ENCODE peak calls at places on chromosomes 3 and 15, in five cellular contexts. Y is endothelial cell of umbilical vein, A is PC-3, X is lung, P is Panc1. T is an unnamed sample.

GRCh38 chr3:85842081-85842480 is 883.3 kb downstream of the CADM2 start:
- DNase-seq in Y (no peak), A (no peak), X (no peak), P (no peak), T (no peak)

GRCh38 chr3:190155752-190156151 is 35.1 kb upstream of the P3H2 start:
- DNase-seq in X (no peak), P (no peak), A (peak), Y (no peak), T (peak)

GRCh38 chr3:47536221-47536891 is 22.8 kb upstream of the ELP6 start:
- DNase-seq in P (no peak), X (no peak), Y (no peak), A (no peak), T (no peak)

GRCh38 chr15:92719024-92719423 is 63.4 kb upstream of the FAM174B start:
- DNase-seq in P (no peak), X (no peak), A (no peak), Y (no peak), T (no peak)

GRCh38 chr3:125300416-125300815 is 74.7 kb downstream of the ZNF148 start:
- DNase-seq in P (no peak), X (no peak), Y (no peak), A (peak), T (peak)

GRCh38 chr3:172905480-172905850 is 154.9 kb downstream of the ECT2 start:
- DNase-seq in A (no peak), X (no peak), Y (peak), P (no peak), T (no peak)

GRCh38 chr3:128133273-128133883 is 9.8 kb upstream of the RUVBL1 start:
- DNase-seq in P (peak), Y (peak), A (peak), X (no peak), T (peak)

GRCh38 chr3:42980909-42981308 is 1.8 kb downstream of the GASK1A start:
- DNase-seq in P (no peak), X (no peak), Y (no peak), A (peak), T (no peak)

GRCh38 chr3:159208080-159208479 is 406.2 kb downstream of the MFSD1 start:
- DNase-seq in X (no peak), P (no peak), Y (no peak), A (no peak), T (no peak)

GRCh38 chr3:134463676-134464611 is 21.8 kb downstream of the ANAPC13 start:
- DNase-seq in X (peak), P (no peak), Y (no peak), A (no peak), T (peak)

GRCh38 chr3:37731895-37732294 is 129.8 kb upstream of the CTDSPL start:
- DNase-seq in Y (no peak), A (no peak), X (peak), P (no peak), T (no peak)

GRCh38 chr15:99440551-99441426 is 125.0 kb upstream of the MEF2A start:
- DNase-seq in A (no peak), P (no peak), X (peak), Y (no peak), T (no peak)

GRCh38 chr3:99012051-99012450 is 110.6 kb upstream of the DCBLD2 start:
- DNase-seq in A (no peak), P (no peak), Y (no peak), X (no peak), T (no peak)

GRCh38 chr3:151155409-151156128 is 47.4 kb downstream of the GPR171 start:
- DNase-seq in P (no peak), X (no peak), Y (no peak), A (no peak), T (no peak)

GRCh38 chr3:129690406-129690805 is 83.9 kb upstream of the PLXND1 start:
- DNase-seq in X (peak), P (peak), Y (peak), A (peak), T (peak)

GRCh38 chr3:78974181-78974770 is 793.5 kb downstream of the ROBO1 start:
- DNase-seq in A (no peak), Y (peak), P (no peak), X (no peak), T (peak)

GRCh38 chr3:24377218-24377993 is 117.2 kb downstream of the THRB start:
- DNase-seq in A (peak), P (no peak), X (no peak), Y (no peak), T (no peak)

GRCh38 chr3:48338635-48339034 is 5.2 kb upstream of the SPINK8 start:
- DNase-seq in A (peak), Y (no peak), X (no peak), P (no peak), T (no peak)

GRCh38 chr3:108552267-108553159 is 36.7 kb downstream of the CIP2A start:
- DNase-seq in Y (peak), X (no peak), P (peak), A (peak), T (peak)

GRCh38 chr3:171506743-171507319 is 46.6 kb upstream of the TNIK start:
- DNase-seq in Y (no peak), P (no peak), A (peak), X (no peak), T (peak)

GRCh38 chr3:129927072-129927471 is 33.6 kb upstream of the TMCC1 start:
- DNase-seq in X (no peak), P (no peak), A (no peak), Y (no peak), T (no peak)

GRCh38 chr3:110413807-110414748 is 657.5 kb upstream of the NECTIN3 start:
- DNase-seq in Y (peak), P (no peak), X (no peak), A (peak), T (peak)

GRCh38 chr15:83108266-83109219 is 1.1 kb downstream of the TM6SF1 start:
- DNase-seq in P (no peak), A (no peak), Y (peak), X (peak), T (no peak)

GRCh38 chr3:173745952-173746682 is 348.6 kb downstream of the NLGN1 start:
- DNase-seq in P (no peak), A (peak), X (no peak), Y (peak), T (peak)

GRCh38 chr15:65362491-65362890 is 15.3 kb downstream of the IGDCC3 start:
- DNase-seq in A (no peak), X (no peak), P (no peak), Y (no peak), T (no peak)

GRCh38 chr3:197317250-197317963 is 19.0 kb upstream of the DLG1 start:
- DNase-seq in A (peak), Y (no peak), X (no peak), P (no peak), T (peak)

GRCh38 chr3:32413845-32414526 is 22.3 kb downstream of the CMTM7 start:
- DNase-seq in A (no peak), P (no peak), X (no peak), Y (no peak), T (peak)

GRCh38 chr15:52331490-52332240 is 36.1 kb upstream of the MYO5C start:
- DNase-seq in Y (peak), P (peak), X (no peak), A (peak), T (peak)

GRCh38 chr3:165624761-165625160 is 212.5 kb downstream of the BCHE start:
- DNase-seq in A (peak), P (no peak), X (no peak), Y (peak), T (peak)

GRCh38 chr3:43389388-43390254 is 103.3 kb downstream of the SNRK start:
- DNase-seq in A (peak), X (peak), P (peak), Y (peak), T (peak)

GRCh38 chr15:39194431-39194830 is 386.4 kb upstream of the THBS1 start:
- DNase-seq in A (peak), P (no peak), Y (peak), X (no peak), T (no peak)

GRCh38 chr3:114393367-114394072 is 99.7 kb downstream of the TIGIT start:
- DNase-seq in X (no peak), A (no peak), P (no peak), Y (no peak), T (peak)

GRCh38 chr3:79284781-79285180 is 483.0 kb downstream of the ROBO1 start:
- DNase-seq in X (no peak), Y (no peak), A (peak), P (no peak), T (no peak)

GRCh38 chr3:120495809-120496208 is 45.0 kb upstream of the FSTL1 start:
- DNase-seq in A (peak), X (no peak), Y (peak), P (no peak), T (peak)

GRCh38 chr3:120496278-120496975 is 45.6 kb upstream of the FSTL1 start:
- DNase-seq in Y (peak), P (no peak), A (peak), X (no peak), T (peak)

GRCh38 chr3:120497318-120497717 is 46.5 kb upstream of the FSTL1 start:
- DNase-seq in X (no peak), P (no peak), Y (peak), A (peak), T (peak)

GRCh38 chr3:120498947-120499346 is 48.2 kb upstream of the FSTL1 start:
- DNase-seq in Y (peak), P (no peak), X (no peak), A (peak), T (peak)

DNA sequence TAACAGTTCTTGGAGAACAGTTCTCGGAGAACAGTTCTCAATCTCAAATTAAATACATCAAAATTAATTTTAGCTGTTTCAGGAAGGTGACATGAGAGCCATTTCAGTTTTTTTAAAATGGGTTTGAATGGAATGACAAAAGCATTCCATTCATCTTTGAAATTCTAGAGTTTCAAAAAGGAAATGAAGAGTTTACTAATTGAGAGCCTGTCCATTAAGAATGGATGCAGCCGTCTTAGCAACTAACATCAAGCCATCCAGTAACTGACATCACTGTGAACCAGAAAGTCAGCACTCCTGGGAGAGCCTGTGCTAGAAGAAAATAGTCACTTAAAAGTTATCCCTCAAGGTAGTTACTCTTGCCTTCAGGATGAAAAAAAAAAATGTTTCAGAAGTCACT is 47.0 kb upstream of the FSTL1 start:
- DNase-seq in X (no peak), Y (no peak), A (no peak), P (no peak), T (no peak)
- H3K27ac ChIP-seq in X (no peak), Y (peak), A (peak), P (no peak), T (no peak)

DNA sequence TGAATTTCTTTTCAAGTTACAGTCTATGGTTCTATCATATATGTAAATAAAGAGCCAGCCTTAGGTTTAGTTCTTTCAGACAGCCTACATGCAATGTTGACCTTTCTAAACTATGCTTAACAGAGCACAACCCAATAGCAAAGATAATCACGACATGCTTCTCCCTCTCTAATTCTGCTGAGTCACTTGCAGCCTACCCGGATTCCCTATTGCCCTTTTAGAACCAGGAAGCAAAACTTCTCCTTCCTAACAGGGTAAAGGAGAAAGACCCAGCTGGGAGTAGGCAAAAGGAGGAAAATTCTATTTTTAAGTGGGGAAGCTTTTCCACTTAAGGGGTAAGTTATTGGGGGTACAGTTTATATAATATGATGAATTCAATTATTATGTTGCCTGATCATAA is 79.3 kb downstream of the SLC7A14 start:
- DNase-seq in Y (peak), P (no peak), X (no peak), A (peak), T (no peak)
- H3K27ac ChIP-seq in Y (no peak), P (peak), X (no peak), A (peak), T (no peak)

DNA sequence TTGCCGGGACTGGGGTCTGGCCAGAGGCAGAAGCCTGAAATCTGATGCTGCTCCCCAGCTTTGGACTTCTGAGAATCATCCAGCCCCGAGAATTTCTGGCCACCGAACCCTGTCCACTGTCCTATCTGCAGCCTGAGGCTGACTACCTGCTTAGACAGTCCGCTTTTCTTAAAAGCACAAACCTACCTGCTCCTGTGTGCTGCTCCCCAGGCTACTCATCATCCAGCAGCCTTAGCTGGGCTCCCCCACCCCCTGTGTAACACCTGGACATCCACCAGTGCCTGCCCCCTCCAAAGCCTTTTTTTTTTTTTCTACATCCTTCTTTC is 101.4 kb upstream of the LIPC start:
- DNase-seq in A (no peak), P (no peak), Y (no peak), X (no peak), T (no peak)
- H3K27ac ChIP-seq in A (peak), P (peak), Y (no peak), X (no peak), T (no peak)

DNA sequence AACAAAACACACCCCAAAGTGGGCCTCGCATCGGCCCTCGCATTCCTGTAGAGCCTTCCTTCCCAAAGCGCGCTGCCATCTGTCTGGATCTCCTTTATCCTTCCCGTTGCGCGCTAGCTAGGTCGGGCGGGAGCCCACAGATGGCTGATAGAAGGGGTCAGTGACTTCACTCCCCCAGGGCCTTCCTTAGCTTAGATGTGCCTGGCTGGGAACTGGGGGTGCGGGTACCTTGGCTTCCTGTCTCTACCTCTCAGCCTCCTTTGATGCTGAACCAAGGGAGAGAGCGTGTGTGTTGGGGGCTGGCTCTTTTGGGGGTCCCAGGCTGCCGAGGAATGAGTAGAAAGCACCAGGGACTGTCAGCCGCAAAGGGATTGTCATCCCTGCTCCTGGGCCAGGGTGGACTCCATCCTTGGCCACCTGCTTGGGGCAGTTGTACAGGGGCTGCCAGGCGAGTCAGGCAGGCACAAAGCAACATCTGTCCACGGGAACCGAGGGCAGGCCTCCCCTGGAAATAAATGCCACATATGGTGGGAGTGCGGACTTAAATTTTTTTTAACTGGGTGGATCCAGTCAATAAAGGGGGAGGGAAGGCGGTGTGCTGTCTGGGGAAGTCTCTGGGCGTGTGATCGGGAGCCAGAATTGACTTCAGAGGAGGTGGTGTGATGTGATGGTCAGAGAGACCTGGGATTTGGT is 1.9 kb downstream of the SMAD3 start:
- DNase-seq in Y (peak), A (no peak), P (no peak), X (no peak), T (no peak)
- H3K27ac ChIP-seq in Y (peak), A (peak), P (peak), X (no peak), T (peak)

GRCh38 chr3:169239756-169240155 is 423.8 kb downstream of the MECOM start:
- DNase-seq in P (no peak), Y (peak), A (no peak), X (no peak), T (no peak)

GRCh38 chr3:169243122-169243521 is 420.4 kb downstream of the MECOM start:
- DNase-seq in P (no peak), A (no peak), Y (peak), X (no peak), T (no peak)

GRCh38 chr3:169241575-169241927 is 422.0 kb downstream of the MECOM start:
- DNase-seq in P (no peak), A (no peak), X (no peak), Y (peak), T (no peak)

GRCh38 chr3:169241928-169242751 is 421.4 kb downstream of the MECOM start:
- DNase-seq in Y (peak), A (no peak), X (no peak), P (no peak), T (no peak)

GRCh38 chr3:169240786-169241486 is 422.6 kb downstream of the MECOM start:
- DNase-seq in Y (peak), P (no peak), X (no peak), A (no peak), T (no peak)
- H3K27ac ChIP-seq in Y (peak), P (no peak), X (peak), A (no peak), T (no peak)

GRCh38 chr3:112228786-112229185 is 65.2 kb downstream of the SLC9C1 start:
- DNase-seq in Y (no peak), X (no peak), P (no peak), A (no peak), T (no peak)
- H3K27ac ChIP-seq in Y (no peak), X (no peak), P (no peak), A (no peak), T (no peak)

DNA sequence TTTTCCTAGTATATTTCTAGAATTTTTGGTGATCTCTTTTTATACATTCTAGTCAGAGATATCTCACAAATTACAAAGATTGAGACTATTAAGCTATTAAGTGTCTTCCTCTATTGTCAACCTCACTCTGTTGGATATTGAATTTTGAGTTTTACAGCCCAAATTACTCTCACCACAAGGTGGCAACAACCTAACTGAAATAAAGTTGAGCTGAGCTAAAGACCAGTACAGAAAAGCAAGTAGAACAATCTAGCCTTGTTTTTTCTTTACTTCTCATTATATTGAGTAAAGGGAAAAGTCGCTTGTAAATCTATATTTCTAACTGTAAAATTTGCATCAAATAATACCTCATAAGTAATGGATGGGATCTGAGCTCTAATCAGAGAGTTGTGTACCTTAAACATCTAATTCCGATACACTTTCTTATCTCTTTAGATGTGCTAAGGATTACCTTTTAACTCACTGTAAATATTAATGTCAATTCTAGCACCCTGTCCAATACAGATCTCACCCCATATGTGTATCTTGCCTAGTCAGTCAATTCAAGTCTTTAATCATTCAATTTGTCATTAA is 13.6 kb upstream of the COMMD2 start:
- DNase-seq in P (no peak), Y (peak), A (peak), X (no peak), T (peak)
- H3K27ac ChIP-seq in P (no peak), Y (no peak), A (no peak), X (no peak), T (no peak)

GRCh38 chr15:95259513-95259912 is 1028.2 kb downstream of the MCTP2 start:
- DNase-seq in A (peak), X (peak), P (peak), Y (peak), T (peak)
- H3K27ac ChIP-seq in A (no peak), X (peak), P (peak), Y (peak), T (no peak)

DNA sequence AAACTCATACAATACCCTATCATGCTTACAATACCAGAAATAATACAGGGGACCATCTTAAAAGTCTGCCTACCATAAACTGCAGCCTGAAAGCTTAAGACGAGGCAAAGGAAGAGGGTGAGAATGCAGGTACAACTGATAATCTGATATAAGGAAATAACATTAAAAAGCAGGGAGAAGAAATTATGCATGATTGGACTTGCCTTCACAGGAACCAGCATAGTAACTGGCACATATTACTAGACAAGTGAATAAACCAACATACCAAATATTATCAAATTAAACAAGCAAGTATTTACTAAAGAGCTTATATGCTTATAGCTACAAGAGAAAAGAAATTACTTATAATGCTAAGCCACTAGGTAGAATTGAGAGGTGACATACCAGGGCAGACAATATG is 18.7 kb downstream of the ANKRD28 start:
- DNase-seq in P (no peak), X (no peak), A (no peak), Y (no peak), T (no peak)
- H3K27ac ChIP-seq in P (peak), X (no peak), A (no peak), Y (no peak), T (peak)

T was measured in foreskin keratinocyte.